ENCODE peak calls at places on chromosomes 2 and 18, in eight cellular contexts. A is BE2C, O is colonic mucosa, Y is astrocyte, J is Peyer's patch, L is body of pancreas, U is fibroblast of lung, X is HCT116. N is an unnamed sample.

GRCh38 chr2:236922061-236922460 is 163.6 kb upstream of the COPS8 start:
- DNase-seq in A (no peak), O (no peak), Y (no peak), J (no peak), L (no peak), U (no peak), X (no peak), N (no peak)

GRCh38 chr2:234331966-234332365 is 164.9 kb downstream of the ARL4C start:
- DNase-seq in A (no peak), O (no peak), Y (no peak), J (no peak), L (no peak), U (no peak), X (no peak), N (no peak)

GRCh38 chr2:64204006-64204632 is 59.9 kb upstream of the PELI1 start:
- DNase-seq in A (no peak), O (peak; percentile 37), Y (peak; percentile 27), J (peak; percentile 49), L (peak; percentile 11), U (peak; percentile 29), X (no peak), N (no peak)

GRCh38 chr2:236129935-236130334 is 38.3 kb downstream of the GBX2 start:
- DNase-seq in A (no peak), O (no peak), Y (no peak), J (no peak), L (no peak), U (no peak), X (no peak), N (no peak)

GRCh38 chr2:223442874-223443273 is 159.3 kb downstream of the SCG2 start:
- DNase-seq in A (no peak), O (no peak), Y (peak; percentile 70), J (no peak), L (no peak), U (peak; percentile 77), X (no peak), N (no peak)

GRCh38 chr2:15808980-15809379 is 131.4 kb upstream of the MYCN start:
- DNase-seq in A (no peak), O (no peak), Y (no peak), J (no peak), L (no peak), U (no peak), X (no peak), N (no peak)

GRCh38 chr18:46892842-46893241 is 24.5 kb downstream of the PIAS2 start:
- DNase-seq in A (no peak), O (no peak), Y (no peak), J (no peak), L (no peak), U (no peak), X (no peak), N (no peak)

GRCh38 chr18:11785444-11786055 is 65.7 kb upstream of the CHMP1B start:
- DNase-seq in A (no peak), O (no peak), Y (no peak), J (no peak), L (no peak), U (no peak), X (no peak), N (no peak)

GRCh38 chr18:79393626-79394401 is 1.9 kb upstream of the NFATC1 start:
- DNase-seq in A (peak; percentile 42), O (peak; percentile 79), Y (peak; percentile 68), J (peak; percentile 83), L (peak; percentile 94), U (peak; percentile 81), X (peak; percentile 44), N (peak; percentile 76)

DNA sequence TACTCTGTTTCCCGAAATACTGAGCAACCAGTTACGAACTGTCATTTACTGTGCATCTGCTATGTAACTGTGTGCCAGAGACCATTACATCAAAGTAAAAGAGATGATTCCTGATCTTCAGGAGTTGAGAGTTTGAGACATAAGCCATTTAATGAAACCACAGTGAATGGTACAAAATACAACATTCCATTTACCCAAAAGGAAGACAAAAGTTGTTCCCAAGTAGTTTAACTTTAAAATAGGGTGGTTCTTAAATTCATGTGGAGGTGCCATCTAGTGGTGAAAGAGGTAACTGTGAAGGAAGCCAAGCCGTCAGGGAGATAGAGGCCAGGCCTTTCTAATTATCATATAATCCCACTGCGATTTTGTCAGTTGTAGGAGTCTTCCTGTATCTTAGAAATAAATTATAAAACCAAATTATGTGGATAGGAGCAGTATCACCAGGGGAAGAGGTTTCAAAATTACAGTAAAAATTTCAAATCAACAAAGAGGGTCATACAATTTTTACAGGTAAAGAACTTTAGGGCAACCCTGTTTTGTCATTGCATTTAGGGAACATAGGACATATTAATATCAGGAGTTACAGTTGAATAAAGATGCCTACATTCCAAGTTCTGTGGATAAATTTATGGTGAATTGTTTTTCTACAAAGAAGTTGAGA is 67.7 kb downstream of the EPAS1 start:
- DNase-seq in A (peak; percentile 57), O (peak; percentile 57), Y (peak; percentile 43), J (no peak), L (peak; percentile 59), U (peak; percentile 52), X (peak; percentile 16), N (no peak)
- TF ChIP-seq CTCF in A (peak; percentile 92), O (peak; percentile 87), Y (peak; percentile 92), J (peak; percentile 88), L (peak; percentile 84), U (peak; percentile 54), X (peak; percentile 90), N (peak; percentile 48)

GRCh38 chr18:10139783-10140410 is 226.1 kb downstream of the VAPA start:
- DNase-seq in A (no peak), O (no peak), Y (peak; percentile 86), J (no peak), L (no peak), U (peak; percentile 91), X (no peak), N (no peak)

GRCh38 chr18:10141559-10141958 is 227.7 kb downstream of the VAPA start:
- DNase-seq in A (no peak), O (no peak), Y (no peak), J (no peak), L (no peak), U (no peak), X (no peak), N (no peak)

GRCh38 chr18:10140928-10141327 is 227.1 kb downstream of the VAPA start:
- DNase-seq in A (no peak), O (peak; percentile 38), Y (peak; percentile 37), J (no peak), L (peak; percentile 48), U (peak; percentile 57), X (no peak), N (peak; percentile 61)

GRCh38 chr18:10140461-10140911 is 226.7 kb downstream of the VAPA start:
- DNase-seq in A (no peak), O (no peak), Y (no peak), J (no peak), L (no peak), U (peak; percentile 41), X (no peak), N (no peak)

GRCh38 chr18:10138719-10139118 is 224.9 kb downstream of the VAPA start:
- DNase-seq in A (no peak), O (no peak), Y (no peak), J (no peak), L (no peak), U (peak; percentile 39), X (no peak), N (no peak)
- H3K4me1 ChIP-seq in A (no peaks in the 10 kb centered on the region), O (peaks cover 6% of the 10 kb centered on the region), Y (peaks cover 40% of the 10 kb centered on the region), J (no peaks in the 10 kb centered on the region), L (peaks cover 25% of the 10 kb centered on the region), U (peaks cover 9% of the 10 kb centered on the region), X (peaks cover 33% of the 10 kb centered on the region), N (no peaks in the 10 kb centered on the region)

DNA sequence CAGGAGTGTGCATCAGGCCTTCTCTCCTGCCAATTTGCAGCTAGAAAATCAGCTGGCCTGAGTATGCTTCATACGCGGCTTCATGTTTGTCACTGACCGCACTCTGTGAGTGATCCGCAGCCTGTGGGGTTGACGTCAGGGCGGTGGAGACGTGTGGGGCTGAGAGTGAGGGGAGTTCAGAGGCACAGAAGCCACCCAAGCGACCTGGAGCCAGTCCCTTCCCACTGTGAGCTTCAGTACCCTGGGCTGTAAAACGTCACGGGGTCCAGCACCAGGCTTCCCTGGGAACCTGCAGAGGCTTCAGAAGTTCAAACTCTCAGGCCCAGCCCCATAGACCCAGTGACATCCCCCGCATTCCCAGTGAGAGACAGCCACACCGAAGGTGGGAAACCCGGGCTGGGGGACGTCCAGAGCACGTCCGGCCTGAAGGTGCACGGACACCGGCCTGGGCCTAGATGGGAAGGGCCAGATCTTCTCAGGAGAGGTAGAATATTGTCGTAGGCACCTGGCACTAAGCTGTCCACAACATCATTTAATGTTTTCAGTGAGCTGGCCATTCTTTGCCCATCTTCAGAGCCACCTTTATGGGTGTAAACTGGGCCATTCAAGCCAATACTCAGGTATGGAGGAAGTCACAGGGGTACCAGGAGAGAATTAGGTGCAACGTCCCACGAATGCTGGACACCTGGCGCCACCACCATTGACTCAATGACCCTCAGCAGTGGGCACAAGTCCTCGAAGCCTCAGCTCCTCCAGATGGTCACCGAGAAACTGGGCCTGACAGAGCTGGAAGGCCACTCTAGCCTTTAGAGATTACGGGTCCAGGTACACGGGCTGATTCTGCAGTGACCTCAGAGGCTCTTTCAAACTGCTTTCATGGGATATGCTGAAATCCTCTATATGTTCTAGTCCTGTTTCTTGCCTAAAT is 235.6 kb upstream of the MYT1L start:
- DNase-seq in A (no peak), O (no peak), Y (no peak), J (no peak), L (no peak), U (no peak), X (no peak), N (no peak)
- H3K9me3 ChIP-seq in A (no peaks in the 10 kb centered on the region), O (no peaks in the 10 kb centered on the region), Y (peaks cover 11% of the 10 kb centered on the region), J (no peaks in the 10 kb centered on the region), L (no peaks in the 10 kb centered on the region), U (no peaks in the 10 kb centered on the region), X (no peaks in the 10 kb centered on the region), N (peaks cover 27% of the 10 kb centered on the region)

GRCh38 chr2:160333324-160334027 is 133.4 kb upstream of the ITGB6 start:
- DNase-seq in A (no peak), O (no peak), Y (no peak), J (no peak), L (no peak), U (no peak), X (no peak), N (no peak)

GRCh38 chr2:160334028-160334729 is 134.1 kb upstream of the ITGB6 start:
- DNase-seq in A (no peak), O (no peak), Y (peak; percentile 62), J (no peak), L (no peak), U (peak; percentile 71), X (no peak), N (no peak)

GRCh38 chr2:160329196-160329595 is 129.1 kb upstream of the ITGB6 start:
- DNase-seq in A (no peak), O (no peak), Y (no peak), J (no peak), L (no peak), U (no peak), X (no peak), N (no peak)

GRCh38 chr2:160331258-160332025 is 131.4 kb upstream of the ITGB6 start:
- DNase-seq in A (no peak), O (no peak), Y (no peak), J (no peak), L (no peak), U (no peak), X (no peak), N (no peak)

GRCh38 chr2:160332318-160332717 is 132.2 kb upstream of the ITGB6 start:
- DNase-seq in A (no peak), O (no peak), Y (peak; percentile 24), J (no peak), L (no peak), U (peak; percentile 51), X (no peak), N (no peak)
- TF ChIP-seq CTCF in A (peak; percentile 27), O (no peak), Y (no peak), J (no peak), L (no peak), U (no peak), X (no peak), N (no peak)

GRCh38 chr2:239290618-239291504 is 110.0 kb downstream of the HDAC4 start:
- DNase-seq in A (no peak), O (no peak), Y (peak; percentile 80), J (peak; percentile 41), L (peak; percentile 50), U (peak; percentile 85), X (no peak), N (no peak)
- H3K4me1 ChIP-seq in A (peaks cover 3% of the 10 kb centered on the region), O (peaks cover 18% of the 10 kb centered on the region), Y (peaks cover 5% of the 10 kb centered on the region), J (no peaks in the 10 kb centered on the region), L (peaks cover 26% of the 10 kb centered on the region), U (peaks cover 2% of the 10 kb centered on the region), X (peaks cover 52% of the 10 kb centered on the region), N (peaks cover 20% of the 10 kb centered on the region)